ENCODE peak calls at places on chromosomes 5 and 9, in six cellular contexts. One of them, this sample, is unnamed.

GRCh38 chr5:34770486-34770885 is 68.5 kb upstream of the TTC23L start:
- DNase-seq in activated naive CD4-positive, alpha-beta T cell treated with anti-CD3 and anti-CD28 coated beads, Interleukin-2, amount 50 U/mL, for 72 hours: no peak
- DNase-seq in endothelial cell: no peak
- DNase-seq in A172: no peak
- DNase-seq in T-helper 17 cell: no peak
- DNase-seq in SIG-M5: no peak
- DNase-seq in this sample: no peak

GRCh38 chr5:143664623-143665022 is 147.3 kb upstream of the HMHB1 start:
- DNase-seq in activated naive CD4-positive, alpha-beta T cell treated with anti-CD3 and anti-CD28 coated beads, Interleukin-2, amount 50 U/mL, for 72 hours: no peak
- DNase-seq in endothelial cell: no peak
- DNase-seq in A172: no peak
- DNase-seq in T-helper 17 cell: no peak
- DNase-seq in SIG-M5: no peak
- DNase-seq in this sample: no peak

GRCh38 chr9:110015759-110016158 is 192.2 kb downstream of the C9orf152 start:
- DNase-seq in activated naive CD4-positive, alpha-beta T cell treated with anti-CD3 and anti-CD28 coated beads, Interleukin-2, amount 50 U/mL, for 72 hours: no peak
- DNase-seq in endothelial cell: no peak
- DNase-seq in A172: peak; percentile 94
- DNase-seq in T-helper 17 cell: no peak
- DNase-seq in SIG-M5: no peak
- DNase-seq in this sample: no peak

GRCh38 chr9:69945671-69946141 is 97.9 kb upstream of the MAMDC2 start:
- DNase-seq in activated naive CD4-positive, alpha-beta T cell treated with anti-CD3 and anti-CD28 coated beads, Interleukin-2, amount 50 U/mL, for 72 hours: no peak
- DNase-seq in endothelial cell: no peak
- DNase-seq in A172: peak; percentile 27
- DNase-seq in T-helper 17 cell: no peak
- DNase-seq in SIG-M5: no peak
- DNase-seq in this sample: no peak

GRCh38 chr5:171386861-171387254 is 791 bp upstream of the NPM1 start:
- DNase-seq in activated naive CD4-positive, alpha-beta T cell treated with anti-CD3 and anti-CD28 coated beads, Interleukin-2, amount 50 U/mL, for 72 hours: no peak
- DNase-seq in endothelial cell: no peak
- DNase-seq in A172: no peak
- DNase-seq in T-helper 17 cell: no peak
- DNase-seq in SIG-M5: no peak
- DNase-seq in this sample: no peak

GRCh38 chr9:98092633-98092971 is 26.4 kb downstream of the TRIM14 start:
- DNase-seq in activated naive CD4-positive, alpha-beta T cell treated with anti-CD3 and anti-CD28 coated beads, Interleukin-2, amount 50 U/mL, for 72 hours: no peak
- DNase-seq in endothelial cell: no peak
- DNase-seq in A172: no peak
- DNase-seq in T-helper 17 cell: no peak
- DNase-seq in SIG-M5: no peak
- DNase-seq in this sample: no peak

GRCh38 chr5:82330921-82331320 is 52.8 kb upstream of the RPS23 start:
- DNase-seq in activated naive CD4-positive, alpha-beta T cell treated with anti-CD3 and anti-CD28 coated beads, Interleukin-2, amount 50 U/mL, for 72 hours: no peak
- DNase-seq in endothelial cell: no peak
- DNase-seq in A172: no peak
- DNase-seq in T-helper 17 cell: no peak
- DNase-seq in SIG-M5: no peak
- DNase-seq in this sample: no peak

GRCh38 chr9:89494199-89494598 is 3.7 kb downstream of the SEMA4D start:
- DNase-seq in activated naive CD4-positive, alpha-beta T cell treated with anti-CD3 and anti-CD28 coated beads, Interleukin-2, amount 50 U/mL, for 72 hours: no peak
- DNase-seq in endothelial cell: no peak
- DNase-seq in A172: no peak
- DNase-seq in T-helper 17 cell: no peak
- DNase-seq in SIG-M5: no peak
- DNase-seq in this sample: no peak

GRCh38 chr9:136725612-136726011 is 13.2 kb downstream of the DIPK1B start:
- DNase-seq in activated naive CD4-positive, alpha-beta T cell treated with anti-CD3 and anti-CD28 coated beads, Interleukin-2, amount 50 U/mL, for 72 hours: no peak
- DNase-seq in endothelial cell: no peak
- DNase-seq in A172: peak; percentile 79
- DNase-seq in T-helper 17 cell: no peak
- DNase-seq in SIG-M5: no peak
- DNase-seq in this sample: no peak

GRCh38 chr5:76256116-76256889 is 146.8 kb upstream of the IQGAP2 start:
- DNase-seq in activated naive CD4-positive, alpha-beta T cell treated with anti-CD3 and anti-CD28 coated beads, Interleukin-2, amount 50 U/mL, for 72 hours: peak; percentile 51
- DNase-seq in endothelial cell: peak; percentile 59
- DNase-seq in A172: peak; percentile 68
- DNase-seq in T-helper 17 cell: peak; percentile 29
- DNase-seq in SIG-M5: no peak
- DNase-seq in this sample: peak; percentile 72

GRCh38 chr5:68033961-68034581 is 181.5 kb upstream of the PIK3R1 start:
- DNase-seq in activated naive CD4-positive, alpha-beta T cell treated with anti-CD3 and anti-CD28 coated beads, Interleukin-2, amount 50 U/mL, for 72 hours: no peak
- DNase-seq in endothelial cell: no peak
- DNase-seq in A172: no peak
- DNase-seq in T-helper 17 cell: no peak
- DNase-seq in SIG-M5: no peak
- DNase-seq in this sample: no peak